ENCODE peak calls at places on chromosomes 5 and 9, in nine cellular contexts. S is GM06990; B is CD8-positive, alpha-beta T cell; R is epithelial cell of esophagus; C is stomach; Y is fibroblast of lung; E is ovary; W is upper lobe of right lung; G is astrocyte of the spinal cord. F is an unnamed sample.
A peak's percentile ranks its signal among the peaks of the same experiment; 100 is the strongest.

GRCh38 chr9:78097541-78097940 is 65.9 kb upstream of the GNAQ start:
- DNase-seq in S (no peak), B (no peak), R (no peak), C (no peak), Y (no peak), E (no peak), W (no peak), G (no peak), F (no peak)

GRCh38 chr5:110735545-110735944 is 3.3 kb upstream of the SLC25A46 start:
- DNase-seq in S (no peak), B (no peak), R (no peak), C (no peak), Y (no peak), E (no peak), W (no peak), G (no peak), F (no peak)

GRCh38 chr5:171616002-171616780 is 169.4 kb upstream of the SMIM23 start:
- DNase-seq in S (no peak), B (no peak), R (no peak), C (no peak), Y (no peak), E (no peak), W (no peak), G (no peak), F (peak; percentile 47)

GRCh38 chr9:127206666-127207065 is 57.9 kb upstream of the GARNL3 start:
- DNase-seq in S (no peak), B (no peak), R (no peak), C (no peak), Y (no peak), E (no peak), W (no peak), G (no peak), F (no peak)

GRCh38 chr9:112020680-112021596 is 124.3 kb downstream of the UGCG start:
- DNase-seq in S (no peak), B (no peak), R (peak; percentile 91), C (no peak), Y (peak; percentile 40), E (no peak), W (no peak), G (peak; percentile 52), F (no peak)

GRCh38 chr9:111598730-111599091 is 736 bp downstream of the PTGR1 start:
- DNase-seq in S (peak; percentile 9), B (no peak), R (peak; percentile 73), C (peak; percentile 41), Y (peak; percentile 52), E (peak; percentile 47), W (peak; percentile 70), G (peak; percentile 33), F (peak; percentile 74)

GRCh38 chr5:131430794-131431193 is 166.9 kb downstream of the CDC42SE2 start:
- DNase-seq in S (no peak), B (no peak), R (no peak), C (no peak), Y (peak; percentile 51), E (no peak), W (no peak), G (no peak), F (no peak)

GRCh38 chr5:31585519-31586270 is 53.2 kb upstream of the PDZD2 start:
- DNase-seq in S (no peak), B (no peak), R (no peak), C (no peak), Y (peak; percentile 5), E (no peak), W (no peak), G (peak; percentile 32), F (no peak)

GRCh38 chr5:69331528-69332445 is 814 bp downstream of the CCDC125 start:
- DNase-seq in S (no peak), B (no peak), R (peak; percentile 15), C (peak; percentile 54), Y (no peak), E (no peak), W (no peak), G (no peak), F (no peak)

GRCh38 chr9:89756891-89757537 is 152.2 kb downstream of the GADD45G start:
- DNase-seq in S (no peak), B (no peak), R (no peak), C (peak; percentile 88), Y (peak; percentile 64), E (no peak), W (no peak), G (no peak), F (no peak)

GRCh38 chr5:139634541-139634940 is 13.6 kb upstream of the CXXC5 start:
- DNase-seq in S (no peak), B (no peak), R (no peak), C (no peak), Y (no peak), E (no peak), W (no peak), G (no peak), F (no peak)

GRCh38 chr5:170601608-170602007 is 97.8 kb downstream of the KCNIP1 start:
- DNase-seq in S (no peak), B (no peak), R (no peak), C (no peak), Y (no peak), E (no peak), W (no peak), G (no peak), F (no peak)

DNA sequence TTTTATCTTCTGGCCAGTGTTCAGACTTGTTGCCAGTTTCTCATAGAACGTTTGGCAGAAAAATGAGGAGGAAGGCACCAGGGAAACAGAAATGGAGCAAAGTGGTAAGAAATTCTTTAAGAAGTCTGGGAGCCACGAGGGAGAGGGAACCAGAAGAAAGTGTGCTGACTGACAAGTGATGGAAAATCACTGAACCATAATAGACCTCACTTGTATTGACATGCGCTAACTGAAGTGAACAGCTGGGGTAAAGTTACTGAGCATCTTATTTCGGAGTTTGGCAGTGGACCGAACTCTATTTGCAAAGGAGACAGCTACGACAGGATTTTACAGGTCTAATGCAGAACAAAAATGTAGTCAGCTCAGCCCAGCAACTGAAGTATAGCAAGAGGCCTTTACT is 53.5 kb downstream of the HMHB1 start:
- DNase-seq in S (no peak), B (no peak), R (peak; percentile 34), C (no peak), Y (no peak), E (no peak), W (no peak), G (no peak), F (no peak)
- TF ChIP-seq CTCF in S (no peak), B (no peak), R (no peak), C (no peak), Y (no peak), E (no peak), W (no peak), G (no peak), F (no peak)

GRCh38 chr9:132207839-132208615 is 46.2 kb downstream of the NTNG2 start:
- DNase-seq in S (no peak), B (no peak), R (no peak), C (no peak), Y (no peak), E (no peak), W (no peak), G (no peak), F (no peak)
- H3K4me3 ChIP-seq in S (no peak overlapping the region), B (no peak overlapping the region), R (no peak overlapping the region), C (no peak overlapping the region), Y (no peak overlapping the region), E (no peak overlapping the region), W (no peak overlapping the region), G (no peak overlapping the region), F (no peak overlapping the region)

GRCh38 chr9:77000330-77000729 is 19.1 kb upstream of the FOXB2 start:
- DNase-seq in S (no peak), B (no peak), R (no peak), C (no peak), Y (no peak), E (no peak), W (no peak), G (no peak), F (no peak)

GRCh38 chr9:76999261-76999660 is 20.2 kb upstream of the FOXB2 start:
- DNase-seq in S (no peak), B (no peak), R (no peak), C (no peak), Y (no peak), E (no peak), W (no peak), G (no peak), F (no peak)

GRCh38 chr9:76996700-76997099 is 22.8 kb upstream of the FOXB2 start:
- DNase-seq in S (no peak), B (no peak), R (peak; percentile 32), C (no peak), Y (no peak), E (no peak), W (no peak), G (no peak), F (no peak)
- TF ChIP-seq CTCF in S (peak; percentile 62), B (no peak), R (peak; percentile 45), C (peak; percentile 24), Y (peak; percentile 78), E (no peak), W (peak; percentile 29), G (peak; percentile 80), F (no peak)

DNA sequence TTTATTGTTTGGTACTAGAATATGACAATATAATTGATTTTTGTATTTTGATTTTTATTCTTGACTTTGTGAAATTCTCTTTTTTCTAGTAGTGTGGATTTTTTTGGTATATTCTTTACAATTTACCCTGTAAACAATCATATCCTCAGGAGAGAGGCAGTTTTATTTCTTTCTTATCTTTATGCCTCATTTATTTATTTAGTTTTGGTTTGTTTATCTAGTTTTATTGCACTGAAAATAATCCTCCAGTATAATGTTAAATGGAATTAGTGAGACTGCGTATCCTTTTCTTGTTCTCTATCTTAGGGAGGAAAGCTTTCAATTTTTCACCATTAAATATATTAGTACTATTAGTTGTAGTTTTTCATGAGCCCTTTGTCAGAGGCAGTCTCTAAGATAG is 109.4 kb downstream of the MACROH2A1 start:
- DNase-seq in S (no peak), B (no peak), R (no peak), C (no peak), Y (no peak), E (no peak), W (no peak), G (no peak), F (no peak)
- H3K4me3 ChIP-seq in S (no peak overlapping the region), B (no peak overlapping the region), R (no peak overlapping the region), C (no peak overlapping the region), Y (no peak overlapping the region), E (no peak overlapping the region), W (no peak overlapping the region), G (no peak overlapping the region), F (no peak overlapping the region)

DNA sequence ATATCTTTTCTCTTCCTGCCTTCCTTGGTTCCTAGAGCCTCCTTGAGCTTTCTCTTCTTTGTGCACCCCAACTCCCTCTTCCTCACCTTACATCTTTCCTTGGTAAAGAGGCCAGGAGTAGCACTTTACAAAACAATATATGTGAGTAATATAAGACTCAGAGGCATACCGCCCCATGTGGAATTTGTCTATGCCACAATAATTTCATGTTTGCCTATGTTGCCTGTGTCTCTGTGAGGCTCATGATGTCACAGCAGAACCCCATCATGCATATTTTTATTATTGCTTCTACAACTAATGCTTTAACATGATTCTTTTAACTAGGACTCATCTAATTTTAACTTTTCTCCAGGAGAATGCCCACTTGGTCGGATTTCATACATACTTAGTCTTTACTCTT is 15.0 kb upstream of the LVRN start:
- DNase-seq in S (no peak), B (no peak), R (peak; percentile 35), C (no peak), Y (peak; percentile 10), E (no peak), W (no peak), G (no peak), F (no peak)
- TF ChIP-seq CTCF in S (no peak), B (no peak), R (no peak), C (no peak), Y (no peak), E (no peak), W (no peak), G (no peak), F (no peak)